ENCODE peak calls at places on chromosomes 5 and 9, in seven cellular contexts. U is astrocyte of the cerebellum; Q is stimulated activated CD8-positive, alpha-beta memory T cell treated with anti-CD3 and anti-CD28 coated beads, Interleukin-4, amount 100 ng/mL, for 1 hour; T is AG08395; M is SJSA1; N is head of caudate nucleus; Y is COR-L47. G is an unnamed sample.

GRCh38 chr9:69089491-69089890 is 53.9 kb downstream of the FXN start:
- DNase-seq in T (no peak), Q (no peak), N (no peak), Y (no peak), M (no peak), U (no peak), G (no peak)

GRCh38 chr9:94005272-94005901 is 50.2 kb upstream of the BARX1 start:
- DNase-seq in T (no peak), N (no peak), Y (no peak), Q (no peak), M (no peak), U (no peak), G (no peak)

GRCh38 chr9:108869092-108869725 is 7.1 kb downstream of the ACTL7A start:
- DNase-seq in N (no peak), T (peak; percentile 57), M (no peak), Y (no peak), U (no peak), Q (no peak), G (no peak)

GRCh38 chr5:163613150-163613442 is 107.7 kb downstream of the MAT2B start:
- DNase-seq in Q (no peak), Y (no peak), N (no peak), U (no peak), T (no peak), M (no peak), G (no peak)

GRCh38 chr5:43556857-43557593 is at the start of gene PAIP1:
- DNase-seq in Y (peak; percentile 75), M (peak; percentile 91), N (peak; percentile 58), T (peak; percentile 88), U (peak; percentile 67), Q (peak; percentile 53), G (peak; percentile 34)

GRCh38 chr5:82522912-82523311 is 244.8 kb upstream of the RPS23 start:
- DNase-seq in M (no peak), Y (no peak), T (no peak), U (no peak), N (no peak), Q (no peak), G (no peak)

GRCh38 chr5:180090769-180091546 is 19.4 kb upstream of the RNF130 start:
- DNase-seq in M (no peak), Q (no peak), T (peak; percentile 25), Y (peak; percentile 43), N (peak; percentile 33), U (no peak), G (no peak)

GRCh38 chr9:76221423-76221822 is 172.8 kb downstream of the RFK start:
- DNase-seq in N (no peak), M (no peak), Y (no peak), T (no peak), Q (no peak), U (no peak), G (no peak)

GRCh38 chr5:159155960-159156359 is 53.4 kb downstream of the RNF145 start:
- DNase-seq in T (no peak), M (no peak), U (no peak), Q (no peak), Y (no peak), N (no peak), G (no peak)

GRCh38 chr5:34897646-34898045 is 17.7 kb downstream of the RAD1 start:
- DNase-seq in T (no peak), N (no peak), Q (no peak), U (no peak), M (no peak), Y (no peak), G (no peak)

GRCh38 chr5:171592076-171592475 is 172.6 kb downstream of the FGF18 start:
- DNase-seq in M (peak; percentile 32), Q (no peak), N (no peak), Y (no peak), T (no peak), U (no peak), G (no peak)

GRCh38 chr9:14752871-14753270 is 30.3 kb upstream of the CER1 start:
- DNase-seq in Y (no peak), T (no peak), Q (no peak), M (no peak), U (no peak), N (no peak), G (no peak)

GRCh38 chr9:71795097-71795807 is 26.9 kb upstream of the CEMIP2 start:
- DNase-seq in Q (no peak), M (no peak), U (no peak), T (no peak), Y (no peak), N (no peak), G (no peak)

GRCh38 chr9:105693435-105694275 is 686 bp upstream of the TMEM38B start:
- DNase-seq in N (no peak), T (no peak), M (no peak), Y (no peak), Q (no peak), U (no peak), G (no peak)

GRCh38 chr9:32430720-32431119 is 46.3 kb downstream of the ACO1 start:
- DNase-seq in U (no peak), N (no peak), Y (no peak), T (peak; percentile 74), Q (no peak), M (no peak), G (no peak)

GRCh38 chr9:3361689-3362392 is 164.0 kb downstream of the RFX3 start:
- DNase-seq in T (no peak), M (no peak), Q (no peak), U (no peak), N (no peak), Y (no peak), G (no peak)

GRCh38 chr9:72480931-72481330 is 40.5 kb upstream of the TMC1 start:
- DNase-seq in Q (no peak), M (no peak), T (peak; percentile 37), N (no peak), Y (no peak), U (no peak), G (no peak)

GRCh38 chr5:174733091-174733690 is 8.8 kb downstream of the MSX2 start:
- DNase-seq in T (no peak), Q (no peak), Y (no peak), N (no peak), M (no peak), U (no peak), G (no peak)

GRCh38 chr9:121634800-121635261 is 16.6 kb upstream of the DAB2IP start:
- DNase-seq in Q (no peak), T (peak; percentile 46), U (no peak), Y (no peak), N (no peak), M (no peak), G (no peak)

GRCh38 chr5:135826221-135826525 is 8.3 kb upstream of the SLC25A48 start:
- DNase-seq in U (no peak), M (no peak), Q (no peak), T (no peak), Y (no peak), N (no peak), G (no peak)

GRCh38 chr9:126773004-126773607 is 31.7 kb upstream of the ZBTB43 start:
- DNase-seq in U (no peak), T (peak; percentile 35), Y (no peak), M (no peak), Q (no peak), N (no peak), G (no peak)

GRCh38 chr9:69945671-69946141 is 97.9 kb upstream of the MAMDC2 start:
- DNase-seq in T (peak; percentile 46), U (no peak), Y (no peak), N (no peak), Q (no peak), M (no peak), G (no peak)

GRCh38 chr9:100082786-100083185 is 16.0 kb downstream of the ERP44 start:
- DNase-seq in T (peak; percentile 54), U (peak; percentile 63), N (no peak), Q (no peak), M (no peak), Y (no peak), G (no peak)

GRCh38 chr9:89410709-89411111 is 87.2 kb downstream of the SEMA4D start:
- DNase-seq in N (no peak), T (peak; percentile 27), Y (no peak), M (no peak), Q (no peak), U (no peak), G (no peak)

GRCh38 chr9:75001719-75002421 is 26.2 kb downstream of the CARNMT1 start:
- DNase-seq in U (peak; percentile 92), Q (no peak), Y (peak; percentile 47), N (no peak), M (no peak), T (peak; percentile 63), G (peak; percentile 59)

GRCh38 chr9:83322438-83322837 is 215.8 kb downstream of the FRMD3 start:
- DNase-seq in N (no peak), M (no peak), Y (no peak), Q (no peak), T (peak; percentile 19), U (no peak), G (no peak)

GRCh38 chr5:158682631-158683030 is 417.1 kb downstream of the EBF1 start:
- DNase-seq in N (no peak), Q (no peak), Y (no peak), M (no peak), U (no peak), T (no peak), G (no peak)

GRCh38 chr9:135134253-135135028 is 47.0 kb downstream of the OLFM1 start:
- DNase-seq in N (no peak), T (no peak), Y (no peak), U (no peak), Q (no peak), M (peak; percentile 73), G (no peak)

GRCh38 chr5:115586525-115587146 is 15.6 kb downstream of the TICAM2 start:
- DNase-seq in Q (no peak), N (no peak), T (peak; percentile 31), Y (no peak), M (no peak), U (no peak), G (no peak)

GRCh38 chr5:136174021-136174659 is 18.8 kb downstream of the SMIM32 start:
- DNase-seq in M (no peak), N (no peak), Q (no peak), Y (peak; percentile 14), T (peak; percentile 72), U (peak; percentile 40), G (no peak)

GRCh38 chr5:96008487-96008886 is 46.8 kb upstream of the ELL2 start:
- DNase-seq in U (no peak), Q (no peak), Y (no peak), N (no peak), M (no peak), T (no peak), G (no peak)

GRCh38 chr5:125455041-125455440 is 708.6 kb upstream of the ZNF608 start:
- DNase-seq in U (no peak), Q (no peak), T (peak; percentile 9), Y (no peak), N (no peak), M (no peak), G (no peak)

GRCh38 chr9:36765468-36766341 is 193.0 kb downstream of the MELK start:
- DNase-seq in U (no peak), M (no peak), Y (peak; percentile 96), Q (peak; percentile 66), T (no peak), N (peak; percentile 85), G (no peak)

GRCh38 chr9:81239388-81239787 is 450.0 kb downstream of the TLE1 start:
- DNase-seq in T (no peak), Q (no peak), M (no peak), N (no peak), Y (no peak), U (no peak), G (no peak)

GRCh38 chr5:43231977-43232376 is 40.0 kb downstream of the NIM1K start:
- DNase-seq in N (no peak), Q (no peak), M (no peak), Y (peak; percentile 9), T (no peak), U (no peak), G (no peak)

GRCh38 chr9:121331992-121332685 is 37.9 kb downstream of the STOM start:
- DNase-seq in N (no peak), Q (no peak), Y (no peak), U (no peak), T (peak; percentile 67), M (no peak), G (no peak)

GRCh38 chr9:98610196-98610595 is 98.5 kb downstream of the GABBR2 start:
- DNase-seq in Q (no peak), Y (no peak), N (no peak), U (no peak), M (no peak), T (no peak), G (no peak)

GRCh38 chr9:87249029-87249428 is 248.6 kb upstream of the DAPK1 start:
- DNase-seq in M (no peak), N (no peak), Y (no peak), T (no peak), U (no peak), Q (no peak), G (no peak)